ENCODE peak calls at places on chromosome 18, in five cellular contexts. Q is IMR-90; P is CD8-positive, alpha-beta memory T cell; K is right lobe of liver; U is mesendoderm. A is an unnamed sample.

GRCh38 chr18:10560457-10561045 is 34.7 kb downstream of the NAPG start:
- DNase-seq in Q (peak), P (peak), K (peak), U (peak), A (no peak)

GRCh38 chr18:8151176-8151575 is 458.1 kb upstream of the RAB12 start:
- DNase-seq in Q (peak), P (no peak), K (no peak), U (no peak), A (no peak)

GRCh38 chr18:40868110-40868858 is 1086.8 kb upstream of the PIK3C3 start:
- DNase-seq in Q (peak), P (no peak), K (no peak), U (no peak), A (peak)

GRCh38 chr18:13437034-13437433 is 218.5 kb downstream of the LDLRAD4 start:
- DNase-seq in Q (no peak), P (no peak), K (no peak), U (no peak), A (no peak)

GRCh38 chr18:54149078-54149697 is 75.3 kb downstream of the MBD2 start:
- DNase-seq in Q (peak), P (no peak), K (no peak), U (peak), A (no peak)

GRCh38 chr18:45457933-45458332 is 157.3 kb upstream of the SLC14A2 start:
- DNase-seq in Q (no peak), P (no peak), K (no peak), U (no peak), A (no peak)

GRCh38 chr18:22324191-22325131 is 93.3 kb downstream of the CTAGE1 start:
- DNase-seq in Q (no peak), P (no peak), K (no peak), U (peak), A (no peak)

GRCh38 chr18:11925800-11926481 is 17.8 kb upstream of the MPPE1 start:
- DNase-seq in Q (no peak), P (no peak), K (no peak), U (no peak), A (no peak)

GRCh38 chr18:47716632-47717185 is 213.8 kb downstream of the SMAD2 start:
- DNase-seq in Q (no peak), P (no peak), K (no peak), U (no peak), A (no peak)

GRCh38 chr18:79379931-79380815 is 15.6 kb upstream of the NFATC1 start:
- DNase-seq in Q (no peak), P (no peak), K (no peak), U (no peak), A (no peak)

GRCh38 chr18:37985126-37985525 is 419.5 kb upstream of the CELF4 start:
- DNase-seq in Q (no peak), P (no peak), K (no peak), U (peak), A (no peak)

GRCh38 chr18:48640566-48641270 is 101.9 kb downstream of the CTIF start:
- DNase-seq in Q (peak), P (no peak), K (no peak), U (no peak), A (peak)

GRCh38 chr18:48530399-48531081 is 8.3 kb upstream of the CTIF start:
- DNase-seq in Q (no peak), P (no peak), K (no peak), U (no peak), A (no peak)

GRCh38 chr18:484749-485464 is 15.6 kb downstream of the COLEC12 start:
- DNase-seq in Q (no peak), P (no peak), K (no peak), U (no peak), A (no peak)

GRCh38 chr18:48672671-48673340 is 134.0 kb downstream of the CTIF start:
- DNase-seq in Q (no peak), P (no peak), K (no peak), U (no peak), A (no peak)

DNA sequence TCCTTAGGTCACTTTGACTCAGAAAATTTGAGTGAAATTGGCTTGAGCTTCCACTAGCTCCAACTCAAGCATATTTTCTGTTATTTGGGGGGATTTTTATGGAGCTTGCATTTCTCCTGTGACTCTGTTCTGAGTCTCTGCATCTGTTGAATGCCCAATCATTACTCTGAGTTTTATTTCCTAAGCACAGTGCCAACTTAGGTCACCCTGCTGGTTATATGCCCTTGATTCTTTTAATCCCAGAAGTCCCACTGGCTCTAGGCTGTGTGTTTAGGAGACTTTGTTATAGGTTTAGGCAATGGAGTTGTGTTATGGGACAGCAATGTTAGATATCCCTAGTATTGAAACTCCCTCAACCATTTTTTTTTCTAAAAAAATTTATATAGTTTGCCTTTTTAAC is 198.2 kb upstream of the DTNA start:
- DNase-seq in Q (no peak), P (no peak), K (no peak), U (no peak), A (no peak)
- H3K27ac ChIP-seq in Q (no peak), P (no peak), K (no peak), U (no peak), A (no peak)

DNA sequence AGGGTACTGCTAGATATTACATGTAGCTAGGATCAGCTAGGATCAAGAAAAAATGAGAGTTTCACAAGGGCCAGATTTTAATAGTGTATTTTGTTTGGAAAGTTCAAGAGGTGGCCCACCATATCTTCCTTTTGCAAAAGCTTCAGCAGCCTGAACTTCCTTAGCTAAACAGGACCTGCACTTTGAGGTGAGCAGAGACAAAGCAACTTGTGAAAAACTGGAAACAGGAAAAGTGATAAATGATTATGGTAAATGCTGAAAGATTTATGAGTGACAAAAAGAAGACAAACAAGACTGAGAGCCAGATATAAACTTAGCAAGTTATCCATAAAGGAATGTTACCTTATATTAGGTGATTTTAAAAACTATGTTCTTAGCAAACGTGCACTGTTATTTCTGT is 123.6 kb downstream of the ZNF521 start:
- DNase-seq in Q (no peak), P (no peak), K (no peak), U (no peak), A (no peak)
- H3K27ac ChIP-seq in Q (no peak), P (no peak), K (no peak), U (no peak), A (no peak)

GRCh38 chr18:31499157-31499524 is 1.2 kb downstream of the DSG2 start:
- DNase-seq in Q (no peak), P (no peak), K (no peak), U (no peak), A (no peak)

GRCh38 chr18:31498450-31499156 is 626 bp downstream of the DSG2 start:
- DNase-seq in Q (no peak), P (no peak), K (no peak), U (no peak), A (no peak)

GRCh38 chr18:31500161-31500688 is 2.2 kb downstream of the DSG2 start:
- DNase-seq in Q (no peak), P (no peak), K (no peak), U (no peak), A (no peak)

GRCh38 chr18:31497711-31498449 is at the start of gene DSG2:
- DNase-seq in Q (no peak), P (no peak), K (peak), U (peak), A (peak)

GRCh38 chr18:31497404-31497710 is 620 bp upstream of the DSG2 start:
- DNase-seq in Q (no peak), P (no peak), K (peak), U (no peak), A (no peak)
- H3K27ac ChIP-seq in Q (no peak), P (no peak), K (peak), U (no peak), A (peak)

DNA sequence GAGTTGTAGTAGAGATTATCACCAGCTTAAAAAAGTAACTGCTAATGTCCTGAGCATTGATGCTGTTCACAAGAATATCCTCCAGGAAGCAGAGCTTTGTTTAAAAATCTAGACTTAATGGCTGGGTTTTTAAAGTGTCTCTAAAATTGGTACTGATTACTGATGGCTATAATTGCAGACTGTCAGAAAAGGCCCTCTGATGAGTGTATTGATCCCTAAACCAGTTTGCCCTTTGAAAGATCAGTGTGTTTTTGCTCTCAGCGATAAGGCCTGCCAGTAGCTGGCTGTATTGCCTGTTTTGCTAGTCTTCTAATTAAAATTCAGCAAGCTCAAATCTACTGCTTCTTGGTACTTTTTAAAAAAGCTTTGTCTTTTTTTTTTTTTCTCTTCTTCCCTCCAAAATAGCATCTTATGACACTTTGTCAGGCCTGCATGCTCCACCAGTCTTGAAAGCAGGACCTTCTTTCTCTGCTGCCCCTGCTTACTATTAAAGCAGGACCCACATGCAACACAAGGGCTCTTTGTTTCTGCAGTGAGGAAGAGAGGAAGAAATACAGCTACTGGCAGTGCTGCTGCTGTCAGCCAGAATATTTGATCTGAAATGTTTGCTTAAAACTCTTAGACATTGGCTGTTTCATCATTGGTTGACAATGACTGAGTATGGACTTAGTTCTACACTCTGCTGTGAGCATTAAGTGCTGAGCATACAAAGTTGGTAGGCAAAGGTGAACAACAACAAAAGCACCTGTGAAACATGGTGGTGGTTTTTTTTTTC is 1.8 kb downstream of the SEC11C start:
- DNase-seq in Q (no peak), P (no peak), K (no peak), U (no peak), A (no peak)
- H3K27ac ChIP-seq in Q (no peak), P (no peak), K (no peak), U (no peak), A (no peak)

A was measured in RWPE2.